ENCODE peak calls at places on chromosome 19, in eight cellular contexts. R, T, S, Q, G, D, O and N are unnamed samples.

GRCh38 chr19:43820098-43820860 is 6.8 kb upstream of the ZNF283 start:
- DNase-seq in G (peak), D (no peak), R (peak), T (peak), O (no peak), Q (no peak), S (no peak), N (no peak)

GRCh38 chr19:11192957-11193939 is 4.1 kb downstream of the KANK2 start:
- DNase-seq in S (no peak), D (no peak), O (no peak), G (no peak), R (no peak), Q (no peak), T (no peak), N (no peak)

GRCh38 chr19:46528601-46529447 is 33.2 kb upstream of the PNMA8B start:
- DNase-seq in R (no peak), D (no peak), Q (no peak), O (no peak), T (no peak), G (no peak), S (no peak), N (no peak)

GRCh38 chr19:12783226-12783848 is 7.9 kb upstream of the JUNB start:
- DNase-seq in Q (no peak), D (peak), O (no peak), S (no peak), T (no peak), R (no peak), G (no peak), N (no peak)

GRCh38 chr19:3344608-3345598 is 21.5 kb upstream of the NFIC start:
- DNase-seq in O (no peak), R (no peak), T (no peak), S (no peak), G (no peak), D (no peak), Q (no peak), N (no peak)

GRCh38 chr19:51887522-51888498 is at the start of gene ZNF577:
- DNase-seq in R (peak), O (peak), Q (no peak), D (no peak), T (peak), G (peak), S (peak), N (peak)

GRCh38 chr19:45322744-45323281 is at the start of gene CKM:
- DNase-seq in Q (no peak), G (no peak), O (no peak), D (no peak), R (no peak), S (no peak), T (no peak), N (no peak)

GRCh38 chr19:48342414-48342738 is 17.0 kb downstream of the EMP3 start:
- DNase-seq in S (no peak), R (no peak), G (no peak), Q (no peak), D (no peak), T (no peak), O (no peak), N (no peak)

GRCh38 chr19:19500975-19501644 is 14.2 kb downstream of the TSSK6 start:
- DNase-seq in S (no peak), T (no peak), R (no peak), G (peak), D (no peak), O (no peak), Q (no peak), N (no peak)

GRCh38 chr19:48044561-48044960 is 682 bp upstream of the CABP5 start:
- DNase-seq in D (no peak), O (no peak), S (no peak), G (no peak), R (no peak), Q (no peak), T (no peak), N (no peak)

GRCh38 chr19:51064534-51065220 is at the start of gene KLK13:
- DNase-seq in S (no peak), G (no peak), D (no peak), T (no peak), R (peak), O (no peak), Q (no peak), N (peak)

GRCh38 chr19:3369337-3370213 is 3.2 kb downstream of the NFIC start:
- DNase-seq in O (no peak), R (peak), G (peak), D (peak), S (no peak), T (no peak), Q (peak), N (peak)

GRCh38 chr19:52227196-52227940 is 37.5 kb downstream of the PPP2R1A start:
- DNase-seq in G (no peak), T (no peak), O (no peak), S (no peak), R (no peak), Q (no peak), D (no peak), N (no peak)

GRCh38 chr19:30336290-30336689 is 35.9 kb upstream of the ZNF536 start:
- DNase-seq in G (no peak), D (no peak), R (no peak), S (no peak), T (no peak), O (no peak), Q (no peak), N (no peak)

GRCh38 chr19:34330116-34330515 is 34.9 kb upstream of the GPI start:
- DNase-seq in O (no peak), R (no peak), S (no peak), D (no peak), Q (no peak), T (no peak), G (no peak), N (no peak)

GRCh38 chr19:48913114-48913513 is 13.0 kb downstream of the NUCB1 start:
- DNase-seq in G (no peak), O (no peak), D (no peak), T (no peak), R (no peak), S (no peak), Q (peak), N (no peak)

GRCh38 chr19:11657307-11657706 is 60.0 kb downstream of the ZNF627 start:
- DNase-seq in O (no peak), T (no peak), G (no peak), D (no peak), S (no peak), Q (no peak), R (no peak), N (no peak)

GRCh38 chr19:40756502-40757110 is 5.6 kb downstream of the SNRPA start:
- DNase-seq in T (no peak), G (no peak), D (no peak), Q (peak), O (no peak), S (no peak), R (no peak), N (no peak)

GRCh38 chr19:2578911-2579677 is 103.2 kb downstream of the GADD45B start:
- DNase-seq in T (peak), O (peak), G (peak), R (peak), S (peak), Q (peak), D (peak), N (peak)

GRCh38 chr19:46976845-46977320 is 42.8 kb upstream of the NPAS1 start:
- DNase-seq in G (no peak), D (peak), R (no peak), O (peak), T (peak), Q (no peak), S (no peak), N (no peak)

GRCh38 chr19:55034751-55035150 is 3.3 kb downstream of the GP6 start:
- DNase-seq in G (no peak), T (no peak), D (no peak), Q (no peak), O (no peak), S (no peak), R (no peak), N (no peak)

GRCh38 chr19:39307233-39307821 is 11.1 kb downstream of the IFNL1 start:
- DNase-seq in O (no peak), G (peak), S (no peak), D (no peak), R (peak), Q (no peak), T (no peak), N (peak)

GRCh38 chr19:39372047-39372802 is 18.7 kb downstream of the PAF1 start:
- DNase-seq in Q (no peak), S (peak), R (peak), T (peak), O (no peak), G (no peak), D (no peak), N (peak)

GRCh38 chr19:39370735-39371134 is 20.2 kb downstream of the PAF1 start:
- DNase-seq in S (no peak), D (no peak), O (no peak), Q (peak), G (no peak), T (no peak), R (no peak), N (no peak)

GRCh38 chr19:10863107-10863700 is 8.1 kb upstream of the CARM1 start:
- DNase-seq in G (peak), R (peak), D (peak), S (no peak), Q (peak), O (no peak), T (peak), N (no peak)

GRCh38 chr19:33763661-33764343 is 32.9 kb upstream of the KCTD15 start:
- DNase-seq in Q (no peak), O (no peak), R (no peak), T (no peak), S (no peak), D (no peak), G (no peak), N (no peak)

GRCh38 chr19:4066682-4067395 is at the start of gene ZBTB7A:
- DNase-seq in S (no peak), G (peak), T (peak), O (no peak), R (peak), Q (peak), D (peak), N (peak)

GRCh38 chr19:43318203-43318602 is 35.3 kb upstream of the CD177 start:
- DNase-seq in Q (no peak), G (no peak), D (no peak), O (no peak), S (no peak), R (no peak), T (no peak), N (no peak)

GRCh38 chr19:36152886-36153525 is 759 bp upstream of the COX7A1 start:
- DNase-seq in T (no peak), Q (no peak), G (peak), R (no peak), D (no peak), O (no peak), S (no peak), N (no peak)

GRCh38 chr19:2333027-2333806 is 4.7 kb downstream of the SPPL2B start:
- DNase-seq in G (peak), S (no peak), Q (no peak), D (no peak), R (no peak), O (no peak), T (no peak), N (peak)

GRCh38 chr19:10544242-10544752 is 593 bp downstream of the ATG4D start:
- DNase-seq in D (no peak), S (no peak), T (no peak), R (no peak), G (peak), O (no peak), Q (no peak), N (peak)

GRCh38 chr19:2552859-2553258 is 76.9 kb downstream of the GADD45B start:
- DNase-seq in D (peak), O (no peak), G (no peak), R (peak), Q (peak), T (no peak), S (no peak), N (peak)

GRCh38 chr19:21474671-21475181 is 30.7 kb upstream of the ZNF429 start:
- DNase-seq in Q (no peak), G (peak), T (peak), R (peak), O (peak), D (no peak), S (no peak), N (peak)

GRCh38 chr19:8456064-8456463 is 11.3 kb downstream of the HNRNPM start:
- DNase-seq in R (no peak), Q (no peak), O (no peak), D (no peak), T (no peak), G (no peak), S (no peak), N (no peak)

GRCh38 chr19:16952046-16952445 is 63.2 kb downstream of the F2RL3 start:
- DNase-seq in O (no peak), T (no peak), Q (no peak), G (no peak), S (no peak), D (no peak), R (no peak), N (no peak)

GRCh38 chr19:39908803-39909202 is 25.6 kb downstream of the FCGBP start:
- DNase-seq in D (no peak), O (no peak), Q (no peak), R (no peak), S (no peak), T (no peak), G (no peak), N (no peak)

DNA sequence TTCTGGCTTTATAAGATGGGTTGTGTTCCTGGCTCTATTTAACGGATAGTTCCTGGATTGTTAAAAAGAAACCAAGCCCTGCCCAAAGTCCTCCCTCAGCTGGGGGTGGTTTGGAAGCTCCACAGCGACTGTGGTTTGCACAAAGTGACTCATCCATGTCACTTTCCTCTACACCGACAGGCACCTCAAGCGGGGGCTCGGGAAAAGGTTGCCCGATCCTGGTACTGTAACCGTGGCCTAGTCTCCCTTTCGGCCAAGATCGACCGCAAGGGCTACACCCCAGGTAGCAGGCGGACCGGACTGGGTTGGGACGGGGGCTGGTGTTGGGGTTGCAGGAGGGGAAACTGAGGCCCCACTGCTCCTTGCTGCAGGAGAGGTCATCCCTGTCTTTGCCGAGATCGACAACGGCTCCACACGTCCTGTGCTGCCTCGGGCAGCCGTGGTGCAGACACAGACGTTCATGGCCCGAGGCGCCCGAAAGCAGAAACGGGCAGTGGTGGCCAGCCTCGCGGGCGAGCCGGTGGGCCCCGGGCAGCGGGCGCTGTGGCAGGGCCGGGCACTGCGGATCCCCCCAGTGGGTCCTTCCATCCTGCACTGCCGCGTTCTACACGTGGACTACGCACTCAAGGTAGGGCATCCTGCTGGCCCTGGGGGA is 1.6 kb downstream of the ARRDC2 start:
- DNase-seq in R (no peak), Q (peak), S (no peak), O (no peak), T (no peak), G (peak), D (no peak), N (no peak)
- H3K4me3 ChIP-seq in R (peak), Q (peak), S (no peak), O (no peak), T (no peak), G (peak), D (no peak), N (no peak)

GRCh38 chr19:37983153-37983552 is 76.1 kb downstream of the SIPA1L3 start:
- DNase-seq in T (no peak), D (no peak), O (no peak), S (no peak), G (no peak), Q (no peak), R (no peak), N (no peak)
- H3K4me3 ChIP-seq in T (no peak), D (no peak), O (no peak), S (no peak), G (no peak), Q (no peak), R (no peak), N (no peak)

GRCh38 chr19:15897738-15898276 is at the start of gene CYP4F2:
- DNase-seq in G (no peak), S (no peak), R (no peak), Q (no peak), O (no peak), T (no peak), D (no peak), N (no peak)
- H3K4me3 ChIP-seq in G (no peak), S (no peak), R (no peak), Q (no peak), O (no peak), T (no peak), D (no peak), N (no peak)

GRCh38 chr19:6042776-6043726 is 65.1 kb upstream of the RANBP3 start:
- DNase-seq in D (no peak), G (no peak), R (no peak), Q (no peak), S (no peak), O (no peak), T (no peak), N (no peak)

GRCh38 chr19:6047256-6047655 is 63.0 kb downstream of the RFX2 start:
- DNase-seq in D (no peak), S (no peak), R (no peak), G (no peak), Q (no peak), T (no peak), O (no peak), N (no peak)

GRCh38 chr19:6045108-6045507 is 65.2 kb downstream of the RFX2 start:
- DNase-seq in O (no peak), S (no peak), R (no peak), D (no peak), T (no peak), G (no peak), Q (no peak), N (no peak)

GRCh38 chr19:6041991-6042421 is 64.1 kb upstream of the RANBP3 start:
- DNase-seq in S (no peak), R (peak), O (no peak), Q (no peak), D (no peak), G (no peak), T (no peak), N (no peak)

DNA sequence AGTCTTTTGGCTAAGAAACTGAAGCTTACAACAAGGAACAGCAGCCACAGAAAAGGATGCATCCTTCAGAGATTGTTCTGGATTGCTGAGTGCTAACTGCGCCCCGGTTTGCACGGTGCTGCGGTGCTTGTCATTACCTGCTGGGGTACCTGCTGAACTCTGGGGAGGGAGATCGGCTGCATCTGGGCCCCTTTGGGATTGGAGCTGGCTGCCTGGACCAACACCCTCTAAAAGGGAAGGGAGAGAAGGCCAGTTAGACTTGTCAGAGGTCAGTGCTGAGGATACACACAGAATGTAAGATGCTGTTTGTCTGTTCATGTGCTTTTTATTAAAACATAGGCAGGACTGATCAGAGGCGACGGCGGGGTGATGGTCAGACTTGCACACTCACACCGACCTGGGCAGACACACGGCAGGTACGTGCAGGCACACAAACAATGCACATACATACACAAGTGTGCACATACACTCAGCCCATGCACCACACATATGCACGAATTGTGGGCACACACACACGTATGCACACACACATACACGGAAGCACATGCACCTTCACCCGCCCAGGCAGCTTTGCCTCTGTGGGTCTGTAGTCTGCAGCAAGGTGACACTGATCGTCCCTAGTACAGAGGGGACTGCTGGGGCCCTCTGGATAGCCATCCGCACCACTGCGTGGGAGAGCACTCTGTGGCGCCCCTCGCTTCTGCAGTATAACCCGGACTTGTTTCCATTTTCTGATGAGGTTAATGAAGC is 66.1 kb downstream of the RFX2 start:
- DNase-seq in T (no peak), R (no peak), O (no peak), G (no peak), Q (no peak), D (no peak), S (no peak), N (no peak)
- H3K4me3 ChIP-seq in T (no peak), R (no peak), O (no peak), G (no peak), Q (no peak), D (no peak), S (no peak), N (no peak)